ENCODE peak calls at places on chromosomes 3 and 15, in nine cellular contexts. One of them, this sample, is unnamed.

GRCh38 chr3:42130329-42131070 is 39.3 kb downstream of the TRAK1 start:
- DNase-seq in breast epithelium: no peak
- DNase-seq in stimulated activated CD8-positive, alpha-beta memory T cell treated with anti-CD3 and anti-CD28 coated beads, Interleukin-12 subunit alpha, Interleukin-12 subunit beta, amount 100 ng/mL, for 4 hours: no peak
- DNase-seq in memory B cell: no peak
- DNase-seq in B cell: no peak
- DNase-seq in foreskin fibroblast: no peak
- DNase-seq in fibroblast of pulmonary artery: no peak
- DNase-seq in tibial nerve: no peak
- DNase-seq in DMS153: no peak
- DNase-seq in this sample: no peak

GRCh38 chr15:60695713-60696522 is 217.0 kb upstream of the ICE2 start:
- DNase-seq in breast epithelium: no peak
- DNase-seq in stimulated activated CD8-positive, alpha-beta memory T cell treated with anti-CD3 and anti-CD28 coated beads, Interleukin-12 subunit alpha, Interleukin-12 subunit beta, amount 100 ng/mL, for 4 hours: peak
- DNase-seq in memory B cell: no peak
- DNase-seq in B cell: no peak
- DNase-seq in foreskin fibroblast: no peak
- DNase-seq in fibroblast of pulmonary artery: no peak
- DNase-seq in tibial nerve: no peak
- DNase-seq in DMS153: no peak
- DNase-seq in this sample: no peak

GRCh38 chr3:154842546-154842945 is 237.6 kb upstream of the MME start:
- DNase-seq in breast epithelium: no peak
- DNase-seq in stimulated activated CD8-positive, alpha-beta memory T cell treated with anti-CD3 and anti-CD28 coated beads, Interleukin-12 subunit alpha, Interleukin-12 subunit beta, amount 100 ng/mL, for 4 hours: no peak
- DNase-seq in memory B cell: no peak
- DNase-seq in B cell: no peak
- DNase-seq in foreskin fibroblast: peak
- DNase-seq in fibroblast of pulmonary artery: no peak
- DNase-seq in tibial nerve: no peak
- DNase-seq in DMS153: no peak
- DNase-seq in this sample: no peak

GRCh38 chr3:23402728-23403505 is 199.8 kb downstream of the UBE2E2 start:
- DNase-seq in breast epithelium: no peak
- DNase-seq in stimulated activated CD8-positive, alpha-beta memory T cell treated with anti-CD3 and anti-CD28 coated beads, Interleukin-12 subunit alpha, Interleukin-12 subunit beta, amount 100 ng/mL, for 4 hours: no peak
- DNase-seq in memory B cell: no peak
- DNase-seq in B cell: no peak
- DNase-seq in foreskin fibroblast: no peak
- DNase-seq in fibroblast of pulmonary artery: no peak
- DNase-seq in tibial nerve: no peak
- DNase-seq in DMS153: no peak
- DNase-seq in this sample: no peak

GRCh38 chr3:133444071-133444774 is 44.4 kb downstream of the BFSP2 start:
- DNase-seq in breast epithelium: no peak
- DNase-seq in stimulated activated CD8-positive, alpha-beta memory T cell treated with anti-CD3 and anti-CD28 coated beads, Interleukin-12 subunit alpha, Interleukin-12 subunit beta, amount 100 ng/mL, for 4 hours: no peak
- DNase-seq in memory B cell: no peak
- DNase-seq in B cell: no peak
- DNase-seq in foreskin fibroblast: peak
- DNase-seq in fibroblast of pulmonary artery: peak
- DNase-seq in tibial nerve: no peak
- DNase-seq in DMS153: peak
- DNase-seq in this sample: no peak

GRCh38 chr15:63190993-63191392 is 1.6 kb downstream of the RAB8B start:
- DNase-seq in breast epithelium: no peak
- DNase-seq in stimulated activated CD8-positive, alpha-beta memory T cell treated with anti-CD3 and anti-CD28 coated beads, Interleukin-12 subunit alpha, Interleukin-12 subunit beta, amount 100 ng/mL, for 4 hours: no peak
- DNase-seq in memory B cell: no peak
- DNase-seq in B cell: no peak
- DNase-seq in foreskin fibroblast: no peak
- DNase-seq in fibroblast of pulmonary artery: no peak
- DNase-seq in tibial nerve: no peak
- DNase-seq in DMS153: no peak
- DNase-seq in this sample: no peak

GRCh38 chr3:109023656-109024254 is 70.1 kb upstream of the GUCA1C start:
- DNase-seq in breast epithelium: no peak
- DNase-seq in stimulated activated CD8-positive, alpha-beta memory T cell treated with anti-CD3 and anti-CD28 coated beads, Interleukin-12 subunit alpha, Interleukin-12 subunit beta, amount 100 ng/mL, for 4 hours: no peak
- DNase-seq in memory B cell: peak
- DNase-seq in B cell: peak
- DNase-seq in foreskin fibroblast: peak
- DNase-seq in fibroblast of pulmonary artery: peak
- DNase-seq in tibial nerve: peak
- DNase-seq in DMS153: peak
- DNase-seq in this sample: peak

GRCh38 chr3:181739628-181740027 is 27.9 kb downstream of the SOX2 start:
- DNase-seq in breast epithelium: no peak
- DNase-seq in stimulated activated CD8-positive, alpha-beta memory T cell treated with anti-CD3 and anti-CD28 coated beads, Interleukin-12 subunit alpha, Interleukin-12 subunit beta, amount 100 ng/mL, for 4 hours: no peak
- DNase-seq in memory B cell: no peak
- DNase-seq in B cell: no peak
- DNase-seq in foreskin fibroblast: no peak
- DNase-seq in fibroblast of pulmonary artery: no peak
- DNase-seq in tibial nerve: no peak
- DNase-seq in DMS153: peak
- DNase-seq in this sample: no peak